ENCODE peak calls at places on chromosomes 2 and 18, in four cellular contexts. One of them, this sample, is unnamed.

GRCh38 chr2:152718909-152719645 is 657 bp downstream of the ARL6IP6 start:
- DNase-seq in H9: peak; percentile 64
- DNase-seq in neuronal stem cell: peak; percentile 56
- DNase-seq in trophoblast cell: peak; percentile 73
- DNase-seq in this sample: peak; percentile 17

GRCh38 chr18:58911241-58911640 is 46.6 kb downstream of the ZNF532 start:
- DNase-seq in H9: no peak
- DNase-seq in neuronal stem cell: no peak
- DNase-seq in trophoblast cell: no peak
- DNase-seq in this sample: no peak

GRCh38 chr2:229980440-229981184 is 58.3 kb downstream of the FBXO36 start:
- DNase-seq in H9: peak; percentile 48
- DNase-seq in neuronal stem cell: no peak
- DNase-seq in trophoblast cell: peak; percentile 17
- DNase-seq in this sample: peak; percentile 55

GRCh38 chr18:29188760-29189159 is 1011.8 kb upstream of the CDH2 start:
- DNase-seq in H9: no peak
- DNase-seq in neuronal stem cell: no peak
- DNase-seq in trophoblast cell: no peak
- DNase-seq in this sample: no peak

GRCh38 chr18:41135146-41135545 is 819.9 kb upstream of the PIK3C3 start:
- DNase-seq in H9: no peak
- DNase-seq in neuronal stem cell: no peak
- DNase-seq in trophoblast cell: no peak
- DNase-seq in this sample: no peak

GRCh38 chr18:3525870-3526420 is 76.0 kb downstream of the TGIF1 start:
- DNase-seq in H9: no peak
- DNase-seq in neuronal stem cell: no peak
- DNase-seq in trophoblast cell: no peak
- DNase-seq in this sample: no peak

GRCh38 chr18:69539404-69539803 is 138.7 kb downstream of the DOK6 start:
- DNase-seq in H9: no peak
- DNase-seq in neuronal stem cell: no peak
- DNase-seq in trophoblast cell: no peak
- DNase-seq in this sample: no peak

GRCh38 chr2:211367711-211368110 is 811.3 kb downstream of the CPS1 start:
- DNase-seq in H9: no peak
- DNase-seq in neuronal stem cell: no peak
- DNase-seq in trophoblast cell: no peak
- DNase-seq in this sample: no peak

GRCh38 chr2:121530210-121530562 is 494 bp upstream of the RNU4ATAC start:
- DNase-seq in H9: peak; percentile 89
- DNase-seq in neuronal stem cell: peak; percentile 82
- DNase-seq in trophoblast cell: peak; percentile 82
- DNase-seq in this sample: peak; percentile 47

GRCh38 chr2:79638410-79638809 is 125.6 kb downstream of the CTNNA2 start:
- DNase-seq in H9: no peak
- DNase-seq in neuronal stem cell: no peak
- DNase-seq in trophoblast cell: no peak
- DNase-seq in this sample: no peak

GRCh38 chr2:114061566-114062098 is 171.7 kb downstream of the ACTR3 start:
- DNase-seq in H9: no peak
- DNase-seq in neuronal stem cell: no peak
- DNase-seq in trophoblast cell: no peak
- DNase-seq in this sample: no peak

GRCh38 chr18:74683573-74683972 is 85.9 kb downstream of the ZNF407 start:
- DNase-seq in H9: no peak
- DNase-seq in neuronal stem cell: no peak
- DNase-seq in trophoblast cell: no peak
- DNase-seq in this sample: no peak

DNA sequence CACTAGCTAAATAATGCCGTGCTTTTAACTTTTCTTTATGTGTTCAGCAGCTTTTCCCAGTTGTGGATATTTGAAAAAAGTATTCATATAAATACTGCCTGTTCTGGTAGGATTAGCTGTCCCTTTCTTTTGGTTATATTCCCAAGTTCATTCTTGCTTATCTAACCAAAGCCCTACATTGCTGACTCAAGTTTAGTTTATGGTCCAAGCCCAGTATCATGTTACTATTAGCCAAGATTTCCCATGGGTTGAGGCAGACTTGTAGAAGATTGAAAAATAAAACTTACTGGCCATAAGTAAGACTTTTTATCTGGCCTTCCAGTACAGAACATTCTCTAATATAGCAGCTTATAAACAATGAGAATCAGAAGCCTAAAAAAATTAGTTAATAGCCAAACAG is 49.7 kb upstream of the NFE2L2 start:
- DNase-seq in H9: no peak
- DNase-seq in neuronal stem cell: no peak
- DNase-seq in trophoblast cell: no peak
- DNase-seq in this sample: no peak
- H3K4ac ChIP-seq in H9: no peak overlapping the region
- H3K4ac ChIP-seq in neuronal stem cell: no peak overlapping the region
- H3K4ac ChIP-seq in trophoblast cell: no peak overlapping the region
- H3K4ac ChIP-seq in this sample: no peak overlapping the region

GRCh38 chr2:9629222-9630000 is 1.4 kb downstream of the YWHAQ start:
- DNase-seq in H9: no peak
- DNase-seq in neuronal stem cell: peak; percentile 20
- DNase-seq in trophoblast cell: peak; percentile 32
- DNase-seq in this sample: no peak

GRCh38 chr2:9631976-9632700 is 1.3 kb upstream of the YWHAQ start:
- DNase-seq in H9: peak; percentile 66
- DNase-seq in neuronal stem cell: no peak
- DNase-seq in trophoblast cell: peak; percentile 60
- DNase-seq in this sample: peak; percentile 59

GRCh38 chr2:9631484-9631819 is 655 bp upstream of the YWHAQ start:
- DNase-seq in H9: no peak
- DNase-seq in neuronal stem cell: no peak
- DNase-seq in trophoblast cell: no peak
- DNase-seq in this sample: no peak

GRCh38 chr2:9630001-9630749 is 622 bp downstream of the YWHAQ start:
- DNase-seq in H9: peak; percentile 81
- DNase-seq in neuronal stem cell: peak; percentile 89
- DNase-seq in trophoblast cell: peak; percentile 81
- DNase-seq in this sample: peak; percentile 85

DNA sequence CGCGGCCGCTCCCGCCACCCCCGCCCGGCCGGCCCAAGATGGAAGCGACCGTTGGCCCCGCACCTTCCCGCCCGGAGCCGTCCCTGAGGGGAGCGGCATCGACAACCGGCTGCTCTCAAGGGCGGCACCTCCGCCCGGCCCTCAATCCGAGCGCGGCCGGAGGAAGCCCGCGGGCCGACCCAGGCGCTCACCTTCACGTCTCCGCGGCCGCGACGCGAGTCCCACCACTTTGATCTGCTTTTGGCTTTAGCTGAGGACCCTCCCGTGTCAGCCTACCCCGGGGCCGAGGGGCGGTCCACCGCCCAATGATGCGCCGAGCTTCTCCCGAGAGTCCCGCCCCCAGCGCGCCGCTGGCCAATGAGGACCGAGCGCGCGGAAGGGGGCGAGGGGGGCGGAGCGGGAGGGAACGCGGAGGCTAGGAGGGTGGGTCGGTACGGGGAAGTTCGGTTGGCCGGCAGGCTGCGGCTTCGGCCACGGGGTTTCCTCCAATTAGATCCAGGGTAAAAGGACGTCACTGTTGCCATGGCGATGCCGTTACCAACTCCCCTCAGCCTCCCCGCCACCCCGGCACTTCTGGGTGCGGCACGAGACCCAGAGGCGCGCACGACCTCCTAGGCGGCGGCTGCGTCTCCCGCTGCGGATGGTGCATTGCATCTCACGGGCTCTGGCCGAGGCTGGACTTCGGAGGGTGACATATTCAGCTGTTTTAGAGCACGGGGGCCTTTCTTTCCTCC is at the start of gene YWHAQ:
- DNase-seq in H9: peak; percentile 99
- DNase-seq in neuronal stem cell: peak; percentile 99
- DNase-seq in trophoblast cell: peak; percentile 97
- DNase-seq in this sample: peak; percentile 97
- H3K4ac ChIP-seq in H9: peak within 1 kb of the TSS; percentile 86
- H3K4ac ChIP-seq in neuronal stem cell: no peak within 1 kb of the TSS
- H3K4ac ChIP-seq in trophoblast cell: peak within 1 kb of the TSS; percentile 96
- H3K4ac ChIP-seq in this sample: no peak within 1 kb of the TSS

GRCh38 chr2:32937602-32938450 is 8.9 kb upstream of the LTBP1 start:
- DNase-seq in H9: peak; percentile 78
- DNase-seq in neuronal stem cell: no peak
- DNase-seq in trophoblast cell: peak; percentile 85
- DNase-seq in this sample: peak; percentile 40
- H3K4ac ChIP-seq in H9: no peak overlapping the region
- H3K4ac ChIP-seq in neuronal stem cell: no peak overlapping the region
- H3K4ac ChIP-seq in trophoblast cell: peak overlapping the region; percentile 93
- H3K4ac ChIP-seq in this sample: peak overlapping the region; percentile 25

DNA sequence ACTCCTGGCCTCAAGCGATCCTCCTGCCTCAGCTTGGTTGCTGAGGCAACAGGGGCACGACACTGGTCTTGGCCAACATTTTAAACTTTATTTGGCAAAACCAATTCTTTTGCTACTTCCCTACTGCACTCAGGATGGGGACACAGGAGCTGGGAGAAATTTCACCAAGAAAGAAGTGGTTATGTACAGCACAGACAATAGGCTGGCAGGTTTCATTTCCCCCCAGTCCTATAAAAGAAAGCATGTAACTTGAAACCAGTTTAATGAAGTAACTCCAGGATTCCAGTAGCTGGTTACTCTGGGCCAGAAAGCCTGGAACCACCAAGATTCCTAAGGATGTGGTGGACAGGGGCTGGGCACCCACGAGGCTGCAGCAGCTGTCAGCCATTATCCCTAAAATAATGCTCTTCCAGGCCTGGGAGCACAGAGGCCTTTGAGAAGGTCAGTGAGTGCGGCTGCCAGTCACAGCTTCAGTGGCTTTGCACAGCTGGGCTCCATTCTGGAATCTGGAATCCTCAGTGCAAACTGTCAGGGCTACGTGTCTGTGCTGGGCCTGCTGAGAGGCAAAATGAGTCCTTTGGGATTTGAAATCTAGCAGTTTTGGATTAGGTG is 142.3 kb upstream of the ITGA6 start:
- DNase-seq in H9: peak; percentile 55
- DNase-seq in neuronal stem cell: peak; percentile 68
- DNase-seq in trophoblast cell: no peak
- DNase-seq in this sample: no peak
- H3K4ac ChIP-seq in H9: no peak overlapping the region
- H3K4ac ChIP-seq in neuronal stem cell: no peak overlapping the region
- H3K4ac ChIP-seq in trophoblast cell: peak overlapping the region; percentile 41
- H3K4ac ChIP-seq in this sample: no peak overlapping the region

GRCh38 chr2:138026116-138026855 is 62.0 kb downstream of the HNMT start:
- DNase-seq in H9: no peak
- DNase-seq in neuronal stem cell: no peak
- DNase-seq in trophoblast cell: no peak
- DNase-seq in this sample: no peak
- H3K4ac ChIP-seq in H9: no peak overlapping the region
- H3K4ac ChIP-seq in neuronal stem cell: no peak overlapping the region
- H3K4ac ChIP-seq in trophoblast cell: no peak overlapping the region
- H3K4ac ChIP-seq in this sample: no peak overlapping the region

GRCh38 chr2:128306081-128306930 is 12.4 kb downstream of the HS6ST1 start:
- DNase-seq in H9: no peak
- DNase-seq in neuronal stem cell: no peak
- DNase-seq in trophoblast cell: peak; percentile 79
- DNase-seq in this sample: no peak

GRCh38 chr2:128304330-128304714 is 14.3 kb downstream of the HS6ST1 start:
- DNase-seq in H9: no peak
- DNase-seq in neuronal stem cell: no peak
- DNase-seq in trophoblast cell: no peak
- DNase-seq in this sample: no peak

GRCh38 chr2:128304715-128305554 is 13.7 kb downstream of the HS6ST1 start:
- DNase-seq in H9: peak; percentile 68
- DNase-seq in neuronal stem cell: no peak
- DNase-seq in trophoblast cell: peak; percentile 97
- DNase-seq in this sample: no peak

GRCh38 chr2:128306931-128307460 is 11.7 kb downstream of the HS6ST1 start:
- DNase-seq in H9: peak; percentile 22
- DNase-seq in neuronal stem cell: no peak
- DNase-seq in trophoblast cell: no peak
- DNase-seq in this sample: no peak

GRCh38 chr2:128305555-128306080 is 13.1 kb downstream of the HS6ST1 start:
- DNase-seq in H9: no peak
- DNase-seq in neuronal stem cell: no peak
- DNase-seq in trophoblast cell: peak; percentile 49
- DNase-seq in this sample: no peak
- H3K4ac ChIP-seq in H9: no peak overlapping the region
- H3K4ac ChIP-seq in neuronal stem cell: no peak overlapping the region
- H3K4ac ChIP-seq in trophoblast cell: no peak overlapping the region
- H3K4ac ChIP-seq in this sample: no peak overlapping the region

This sample was measured in H1.